ENCODE peak calls at places on chromosome 16, in seven cellular contexts. One of them, this sample, is unnamed.

GRCh38 chr16:75323928-75324327 is 72.5 kb upstream of the BCAR1 start:
- DNase-seq in T-helper 2 cell: no peak
- DNase-seq in posterior cingulate gyrus: no peak
- DNase-seq in AG08395: no peak
- DNase-seq in CD8-positive, alpha-beta T cell: no peak
- DNase-seq in activated naive CD4-positive, alpha-beta T cell: no peak
- DNase-seq in body of pancreas: no peak
- DNase-seq in this sample: no peak

GRCh38 chr16:1133810-1134520 is 18.9 kb upstream of the CACNA1H start:
- DNase-seq in posterior cingulate gyrus: no peak
- DNase-seq in T-helper 2 cell: no peak
- DNase-seq in AG08395: no peak
- DNase-seq in CD8-positive, alpha-beta T cell: no peak
- DNase-seq in body of pancreas: no peak
- DNase-seq in activated naive CD4-positive, alpha-beta T cell: no peak
- DNase-seq in this sample: no peak

GRCh38 chr16:31179153-31179746 is 689 bp upstream of the FUS start:
- DNase-seq in T-helper 2 cell: no peak
- DNase-seq in CD8-positive, alpha-beta T cell: no peak
- DNase-seq in AG08395: peak
- DNase-seq in posterior cingulate gyrus: no peak
- DNase-seq in activated naive CD4-positive, alpha-beta T cell: no peak
- DNase-seq in body of pancreas: no peak
- DNase-seq in this sample: no peak

GRCh38 chr16:12201216-12201615 is 224.7 kb downstream of the SNX29 start:
- DNase-seq in T-helper 2 cell: no peak
- DNase-seq in AG08395: no peak
- DNase-seq in posterior cingulate gyrus: no peak
- DNase-seq in activated naive CD4-positive, alpha-beta T cell: no peak
- DNase-seq in body of pancreas: no peak
- DNase-seq in CD8-positive, alpha-beta T cell: no peak
- DNase-seq in this sample: no peak

GRCh38 chr16:83842291-83842690 is 34.5 kb downstream of the HSBP1 start:
- DNase-seq in AG08395: no peak
- DNase-seq in posterior cingulate gyrus: no peak
- DNase-seq in body of pancreas: no peak
- DNase-seq in CD8-positive, alpha-beta T cell: no peak
- DNase-seq in activated naive CD4-positive, alpha-beta T cell: no peak
- DNase-seq in T-helper 2 cell: no peak
- DNase-seq in this sample: no peak

GRCh38 chr16:48194828-48195566 is 39.2 kb upstream of the ABCC12 start:
- DNase-seq in activated naive CD4-positive, alpha-beta T cell: no peak
- DNase-seq in T-helper 2 cell: no peak
- DNase-seq in posterior cingulate gyrus: no peak
- DNase-seq in AG08395: no peak
- DNase-seq in body of pancreas: peak
- DNase-seq in CD8-positive, alpha-beta T cell: no peak
- DNase-seq in this sample: no peak

GRCh38 chr16:57477531-57478202 is 8.6 kb downstream of the DOK4 start:
- DNase-seq in posterior cingulate gyrus: no peak
- DNase-seq in AG08395: no peak
- DNase-seq in body of pancreas: no peak
- DNase-seq in activated naive CD4-positive, alpha-beta T cell: no peak
- DNase-seq in CD8-positive, alpha-beta T cell: no peak
- DNase-seq in T-helper 2 cell: no peak
- DNase-seq in this sample: no peak

GRCh38 chr16:4506450-4506849 is 30.3 kb downstream of the HMOX2 start:
- DNase-seq in AG08395: peak
- DNase-seq in posterior cingulate gyrus: peak
- DNase-seq in activated naive CD4-positive, alpha-beta T cell: peak
- DNase-seq in CD8-positive, alpha-beta T cell: peak
- DNase-seq in T-helper 2 cell: no peak
- DNase-seq in body of pancreas: peak
- DNase-seq in this sample: peak

GRCh38 chr16:85781685-85782370 is 17.5 kb downstream of the EMC8 start:
- DNase-seq in posterior cingulate gyrus: peak
- DNase-seq in CD8-positive, alpha-beta T cell: no peak
- DNase-seq in activated naive CD4-positive, alpha-beta T cell: no peak
- DNase-seq in body of pancreas: peak
- DNase-seq in T-helper 2 cell: no peak
- DNase-seq in AG08395: peak
- DNase-seq in this sample: peak

GRCh38 chr16:50326835-50327465 is 41.8 kb downstream of the BRD7 start:
- DNase-seq in body of pancreas: no peak
- DNase-seq in T-helper 2 cell: no peak
- DNase-seq in AG08395: peak
- DNase-seq in posterior cingulate gyrus: no peak
- DNase-seq in activated naive CD4-positive, alpha-beta T cell: peak
- DNase-seq in CD8-positive, alpha-beta T cell: peak
- DNase-seq in this sample: peak

GRCh38 chr16:81513204-81514040 is 68.8 kb downstream of the CMIP start:
- DNase-seq in T-helper 2 cell: no peak
- DNase-seq in AG08395: peak
- DNase-seq in posterior cingulate gyrus: no peak
- DNase-seq in activated naive CD4-positive, alpha-beta T cell: no peak
- DNase-seq in CD8-positive, alpha-beta T cell: no peak
- DNase-seq in body of pancreas: no peak
- DNase-seq in this sample: peak

GRCh38 chr16:25060920-25061319 is 45.8 kb upstream of the ARHGAP17 start:
- DNase-seq in CD8-positive, alpha-beta T cell: no peak
- DNase-seq in posterior cingulate gyrus: no peak
- DNase-seq in AG08395: no peak
- DNase-seq in activated naive CD4-positive, alpha-beta T cell: no peak
- DNase-seq in T-helper 2 cell: no peak
- DNase-seq in body of pancreas: no peak
- DNase-seq in this sample: no peak

GRCh38 chr16:64730261-64730660 is 391.6 kb downstream of the CDH11 start:
- DNase-seq in T-helper 2 cell: no peak
- DNase-seq in body of pancreas: no peak
- DNase-seq in activated naive CD4-positive, alpha-beta T cell: no peak
- DNase-seq in CD8-positive, alpha-beta T cell: no peak
- DNase-seq in AG08395: no peak
- DNase-seq in posterior cingulate gyrus: no peak
- DNase-seq in this sample: no peak

GRCh38 chr16:79536958-79537357 is 63.6 kb downstream of the MAF start:
- DNase-seq in body of pancreas: no peak
- DNase-seq in AG08395: no peak
- DNase-seq in activated naive CD4-positive, alpha-beta T cell: no peak
- DNase-seq in CD8-positive, alpha-beta T cell: no peak
- DNase-seq in T-helper 2 cell: no peak
- DNase-seq in posterior cingulate gyrus: no peak
- DNase-seq in this sample: no peak

GRCh38 chr16:14418795-14419225 is 211.2 kb downstream of the PARN start:
- DNase-seq in activated naive CD4-positive, alpha-beta T cell: no peak
- DNase-seq in body of pancreas: peak
- DNase-seq in AG08395: no peak
- DNase-seq in T-helper 2 cell: no peak
- DNase-seq in posterior cingulate gyrus: no peak
- DNase-seq in CD8-positive, alpha-beta T cell: no peak
- DNase-seq in this sample: no peak

GRCh38 chr16:87723224-87723619 is 42.6 kb downstream of the KLHDC4 start:
- DNase-seq in body of pancreas: peak
- DNase-seq in posterior cingulate gyrus: peak
- DNase-seq in T-helper 2 cell: no peak
- DNase-seq in activated naive CD4-positive, alpha-beta T cell: peak
- DNase-seq in CD8-positive, alpha-beta T cell: no peak
- DNase-seq in AG08395: peak
- DNase-seq in this sample: no peak

GRCh38 chr16:87447323-87447722 is 45.5 kb downstream of the ZCCHC14 start:
- DNase-seq in AG08395: no peak
- DNase-seq in activated naive CD4-positive, alpha-beta T cell: no peak
- DNase-seq in T-helper 2 cell: no peak
- DNase-seq in CD8-positive, alpha-beta T cell: no peak
- DNase-seq in body of pancreas: no peak
- DNase-seq in posterior cingulate gyrus: no peak
- DNase-seq in this sample: no peak